ENCODE peak calls at places on chromosomes 7 and 10, in seven cellular contexts. One of them, this sample, is unnamed.

GRCh38 chr7:75072978-75073282 is 672 bp downstream of the RCC1L start:
- DNase-seq in HuH-7: no peak
- DNase-seq in nucleus accumbens: no peak
- DNase-seq in activated T-helper 1 cell treated with anti-CD3 and anti-CD28 coated beads, Interleukin-2, amount 50 U/mL, for 16 hours: no peak
- DNase-seq in H7: no peak
- DNase-seq in body of pancreas: no peak
- DNase-seq in fibroblast of the conjunctiva: no peak
- DNase-seq in this sample: no peak

GRCh38 chr10:64506963-64507362 is 985.8 kb downstream of the REEP3 start:
- DNase-seq in HuH-7: no peak
- DNase-seq in nucleus accumbens: no peak
- DNase-seq in activated T-helper 1 cell treated with anti-CD3 and anti-CD28 coated beads, Interleukin-2, amount 50 U/mL, for 16 hours: no peak
- DNase-seq in H7: no peak
- DNase-seq in body of pancreas: no peak
- DNase-seq in fibroblast of the conjunctiva: no peak
- DNase-seq in this sample: no peak

GRCh38 chr10:124670849-124671248 is 73.3 kb downstream of the FAM53B start:
- DNase-seq in HuH-7: no peak
- DNase-seq in nucleus accumbens: no peak
- DNase-seq in activated T-helper 1 cell treated with anti-CD3 and anti-CD28 coated beads, Interleukin-2, amount 50 U/mL, for 16 hours: no peak
- DNase-seq in H7: no peak
- DNase-seq in body of pancreas: no peak
- DNase-seq in fibroblast of the conjunctiva: no peak
- DNase-seq in this sample: no peak

GRCh38 chr7:51325231-51325630 is 8.6 kb upstream of the COBL start:
- DNase-seq in HuH-7: no peak
- DNase-seq in nucleus accumbens: no peak
- DNase-seq in activated T-helper 1 cell treated with anti-CD3 and anti-CD28 coated beads, Interleukin-2, amount 50 U/mL, for 16 hours: no peak
- DNase-seq in H7: no peak
- DNase-seq in body of pancreas: no peak
- DNase-seq in fibroblast of the conjunctiva: no peak
- DNase-seq in this sample: no peak

GRCh38 chr7:129530881-129531391 is 28.6 kb downstream of the SMKR1 start:
- DNase-seq in HuH-7: no peak
- DNase-seq in nucleus accumbens: no peak
- DNase-seq in activated T-helper 1 cell treated with anti-CD3 and anti-CD28 coated beads, Interleukin-2, amount 50 U/mL, for 16 hours: no peak
- DNase-seq in H7: no peak
- DNase-seq in body of pancreas: no peak
- DNase-seq in fibroblast of the conjunctiva: no peak
- DNase-seq in this sample: no peak

GRCh38 chr7:94632338-94633024 is 23.5 kb downstream of the SGCE start:
- DNase-seq in HuH-7: no peak
- DNase-seq in nucleus accumbens: no peak
- DNase-seq in activated T-helper 1 cell treated with anti-CD3 and anti-CD28 coated beads, Interleukin-2, amount 50 U/mL, for 16 hours: no peak
- DNase-seq in H7: no peak
- DNase-seq in body of pancreas: no peak
- DNase-seq in fibroblast of the conjunctiva: peak
- DNase-seq in this sample: no peak

GRCh38 chr10:16686081-16686902 is 130.9 kb downstream of the RSU1 start:
- DNase-seq in HuH-7: no peak
- DNase-seq in nucleus accumbens: no peak
- DNase-seq in activated T-helper 1 cell treated with anti-CD3 and anti-CD28 coated beads, Interleukin-2, amount 50 U/mL, for 16 hours: no peak
- DNase-seq in H7: no peak
- DNase-seq in body of pancreas: no peak
- DNase-seq in fibroblast of the conjunctiva: no peak
- DNase-seq in this sample: no peak

GRCh38 chr10:77328272-77328816 is 309.3 kb downstream of the KCNMA1 start:
- DNase-seq in HuH-7: peak
- DNase-seq in nucleus accumbens: no peak
- DNase-seq in activated T-helper 1 cell treated with anti-CD3 and anti-CD28 coated beads, Interleukin-2, amount 50 U/mL, for 16 hours: no peak
- DNase-seq in H7: peak
- DNase-seq in body of pancreas: peak
- DNase-seq in fibroblast of the conjunctiva: no peak
- DNase-seq in this sample: no peak

GRCh38 chr7:42272793-42273665 is 36.0 kb upstream of the GLI3 start:
- DNase-seq in HuH-7: no peak
- DNase-seq in nucleus accumbens: no peak
- DNase-seq in activated T-helper 1 cell treated with anti-CD3 and anti-CD28 coated beads, Interleukin-2, amount 50 U/mL, for 16 hours: no peak
- DNase-seq in H7: peak
- DNase-seq in body of pancreas: no peak
- DNase-seq in fibroblast of the conjunctiva: peak
- DNase-seq in this sample: no peak

GRCh38 chr7:50653116-50653854 is 88.1 kb upstream of the DDC start:
- DNase-seq in HuH-7: peak
- DNase-seq in nucleus accumbens: no peak
- DNase-seq in activated T-helper 1 cell treated with anti-CD3 and anti-CD28 coated beads, Interleukin-2, amount 50 U/mL, for 16 hours: no peak
- DNase-seq in H7: no peak
- DNase-seq in body of pancreas: peak
- DNase-seq in fibroblast of the conjunctiva: peak
- DNase-seq in this sample: peak

GRCh38 chr10:4778761-4779160 is 47.2 kb upstream of the AKR1E2 start:
- DNase-seq in HuH-7: no peak
- DNase-seq in nucleus accumbens: no peak
- DNase-seq in activated T-helper 1 cell treated with anti-CD3 and anti-CD28 coated beads, Interleukin-2, amount 50 U/mL, for 16 hours: no peak
- DNase-seq in H7: no peak
- DNase-seq in body of pancreas: no peak
- DNase-seq in fibroblast of the conjunctiva: no peak
- DNase-seq in this sample: no peak

GRCh38 chr10:104128214-104128613 is 6.2 kb downstream of the SFR1 start:
- DNase-seq in HuH-7: no peak
- DNase-seq in nucleus accumbens: no peak
- DNase-seq in activated T-helper 1 cell treated with anti-CD3 and anti-CD28 coated beads, Interleukin-2, amount 50 U/mL, for 16 hours: no peak
- DNase-seq in H7: no peak
- DNase-seq in body of pancreas: no peak
- DNase-seq in fibroblast of the conjunctiva: no peak
- DNase-seq in this sample: no peak

GRCh38 chr7:94907420-94908203 is at the start of gene PPP1R9A:
- DNase-seq in HuH-7: peak
- DNase-seq in nucleus accumbens: peak
- DNase-seq in activated T-helper 1 cell treated with anti-CD3 and anti-CD28 coated beads, Interleukin-2, amount 50 U/mL, for 16 hours: no peak
- DNase-seq in H7: peak
- DNase-seq in body of pancreas: peak
- DNase-seq in fibroblast of the conjunctiva: no peak
- DNase-seq in this sample: peak

GRCh38 chr10:14954934-14955333 is 1.0 kb upstream of the DCLRE1C start:
- DNase-seq in HuH-7: no peak
- DNase-seq in nucleus accumbens: no peak
- DNase-seq in activated T-helper 1 cell treated with anti-CD3 and anti-CD28 coated beads, Interleukin-2, amount 50 U/mL, for 16 hours: no peak
- DNase-seq in H7: no peak
- DNase-seq in body of pancreas: no peak
- DNase-seq in fibroblast of the conjunctiva: no peak
- DNase-seq in this sample: peak

GRCh38 chr7:30433082-30433481 is 45.5 kb downstream of the NOD1 start:
- DNase-seq in HuH-7: no peak
- DNase-seq in nucleus accumbens: no peak
- DNase-seq in activated T-helper 1 cell treated with anti-CD3 and anti-CD28 coated beads, Interleukin-2, amount 50 U/mL, for 16 hours: no peak
- DNase-seq in H7: peak
- DNase-seq in body of pancreas: peak
- DNase-seq in fibroblast of the conjunctiva: peak
- DNase-seq in this sample: peak

GRCh38 chr7:133386204-133386603 is 133.3 kb downstream of the EXOC4 start:
- DNase-seq in HuH-7: no peak
- DNase-seq in nucleus accumbens: no peak
- DNase-seq in activated T-helper 1 cell treated with anti-CD3 and anti-CD28 coated beads, Interleukin-2, amount 50 U/mL, for 16 hours: no peak
- DNase-seq in H7: peak
- DNase-seq in body of pancreas: no peak
- DNase-seq in fibroblast of the conjunctiva: no peak
- DNase-seq in this sample: no peak

GRCh38 chr7:123772652-123773051 is 23.8 kb upstream of the WASL start:
- DNase-seq in HuH-7: no peak
- DNase-seq in nucleus accumbens: no peak
- DNase-seq in activated T-helper 1 cell treated with anti-CD3 and anti-CD28 coated beads, Interleukin-2, amount 50 U/mL, for 16 hours: no peak
- DNase-seq in H7: no peak
- DNase-seq in body of pancreas: no peak
- DNase-seq in fibroblast of the conjunctiva: no peak
- DNase-seq in this sample: no peak

GRCh38 chr7:49768835-49769234 is 4.6 kb upstream of the VWC2 start:
- DNase-seq in HuH-7: no peak
- DNase-seq in nucleus accumbens: no peak
- DNase-seq in activated T-helper 1 cell treated with anti-CD3 and anti-CD28 coated beads, Interleukin-2, amount 50 U/mL, for 16 hours: no peak
- DNase-seq in H7: no peak
- DNase-seq in body of pancreas: no peak
- DNase-seq in fibroblast of the conjunctiva: no peak
- DNase-seq in this sample: no peak

GRCh38 chr10:116226766-116227165 is 46.2 kb downstream of the GFRA1 start:
- DNase-seq in HuH-7: no peak
- DNase-seq in nucleus accumbens: no peak
- DNase-seq in activated T-helper 1 cell treated with anti-CD3 and anti-CD28 coated beads, Interleukin-2, amount 50 U/mL, for 16 hours: no peak
- DNase-seq in H7: no peak
- DNase-seq in body of pancreas: no peak
- DNase-seq in fibroblast of the conjunctiva: no peak
- DNase-seq in this sample: no peak

GRCh38 chr10:24851595-24851994 is 100.8 kb downstream of the PRTFDC1 start:
- DNase-seq in HuH-7: no peak
- DNase-seq in nucleus accumbens: no peak
- DNase-seq in activated T-helper 1 cell treated with anti-CD3 and anti-CD28 coated beads, Interleukin-2, amount 50 U/mL, for 16 hours: no peak
- DNase-seq in H7: no peak
- DNase-seq in body of pancreas: peak
- DNase-seq in fibroblast of the conjunctiva: peak
- DNase-seq in this sample: no peak

GRCh38 chr7:119232091-119232490 is 1007.6 kb downstream of the ANKRD7 start:
- DNase-seq in HuH-7: no peak
- DNase-seq in nucleus accumbens: no peak
- DNase-seq in activated T-helper 1 cell treated with anti-CD3 and anti-CD28 coated beads, Interleukin-2, amount 50 U/mL, for 16 hours: no peak
- DNase-seq in H7: no peak
- DNase-seq in body of pancreas: no peak
- DNase-seq in fibroblast of the conjunctiva: no peak
- DNase-seq in this sample: no peak

GRCh38 chr7:144720139-144720538 is 115.7 kb downstream of the TPK1 start:
- DNase-seq in HuH-7: no peak
- DNase-seq in nucleus accumbens: no peak
- DNase-seq in activated T-helper 1 cell treated with anti-CD3 and anti-CD28 coated beads, Interleukin-2, amount 50 U/mL, for 16 hours: no peak
- DNase-seq in H7: peak
- DNase-seq in body of pancreas: no peak
- DNase-seq in fibroblast of the conjunctiva: no peak
- DNase-seq in this sample: no peak

GRCh38 chr10:62619409-62619730 is 185.2 kb upstream of the ADO start:
- DNase-seq in HuH-7: no peak
- DNase-seq in nucleus accumbens: no peak
- DNase-seq in activated T-helper 1 cell treated with anti-CD3 and anti-CD28 coated beads, Interleukin-2, amount 50 U/mL, for 16 hours: no peak
- DNase-seq in H7: no peak
- DNase-seq in body of pancreas: no peak
- DNase-seq in fibroblast of the conjunctiva: no peak
- DNase-seq in this sample: no peak

GRCh38 chr10:8498881-8499280 is 444.4 kb downstream of the GATA3 start:
- DNase-seq in HuH-7: no peak
- DNase-seq in nucleus accumbens: no peak
- DNase-seq in activated T-helper 1 cell treated with anti-CD3 and anti-CD28 coated beads, Interleukin-2, amount 50 U/mL, for 16 hours: no peak
- DNase-seq in H7: no peak
- DNase-seq in body of pancreas: no peak
- DNase-seq in fibroblast of the conjunctiva: no peak
- DNase-seq in this sample: no peak

GRCh38 chr7:157987906-157988305 is 599.7 kb downstream of the PTPRN2 start:
- DNase-seq in HuH-7: no peak
- DNase-seq in nucleus accumbens: no peak
- DNase-seq in activated T-helper 1 cell treated with anti-CD3 and anti-CD28 coated beads, Interleukin-2, amount 50 U/mL, for 16 hours: no peak
- DNase-seq in H7: no peak
- DNase-seq in body of pancreas: no peak
- DNase-seq in fibroblast of the conjunctiva: no peak
- DNase-seq in this sample: no peak

GRCh38 chr10:26220901-26221300 is 4.3 kb downstream of the GAD2 start:
- DNase-seq in HuH-7: no peak
- DNase-seq in nucleus accumbens: no peak
- DNase-seq in activated T-helper 1 cell treated with anti-CD3 and anti-CD28 coated beads, Interleukin-2, amount 50 U/mL, for 16 hours: no peak
- DNase-seq in H7: no peak
- DNase-seq in body of pancreas: no peak
- DNase-seq in fibroblast of the conjunctiva: no peak
- DNase-seq in this sample: no peak

GRCh38 chr7:115995701-115996100 is 34.9 kb downstream of the TFEC start:
- DNase-seq in HuH-7: no peak
- DNase-seq in nucleus accumbens: no peak
- DNase-seq in activated T-helper 1 cell treated with anti-CD3 and anti-CD28 coated beads, Interleukin-2, amount 50 U/mL, for 16 hours: no peak
- DNase-seq in H7: no peak
- DNase-seq in body of pancreas: no peak
- DNase-seq in fibroblast of the conjunctiva: no peak
- DNase-seq in this sample: no peak

GRCh38 chr10:118800920-118801319 is 46.1 kb upstream of the CACUL1 start:
- DNase-seq in HuH-7: peak
- DNase-seq in nucleus accumbens: no peak
- DNase-seq in activated T-helper 1 cell treated with anti-CD3 and anti-CD28 coated beads, Interleukin-2, amount 50 U/mL, for 16 hours: no peak
- DNase-seq in H7: no peak
- DNase-seq in body of pancreas: no peak
- DNase-seq in fibroblast of the conjunctiva: no peak
- DNase-seq in this sample: no peak

GRCh38 chr10:61900829-61901783 is at the start of gene ARID5B:
- DNase-seq in HuH-7: no peak
- DNase-seq in nucleus accumbens: peak
- DNase-seq in activated T-helper 1 cell treated with anti-CD3 and anti-CD28 coated beads, Interleukin-2, amount 50 U/mL, for 16 hours: no peak
- DNase-seq in H7: peak
- DNase-seq in body of pancreas: peak
- DNase-seq in fibroblast of the conjunctiva: peak
- DNase-seq in this sample: no peak

This sample was measured in psoas muscle.